ENCODE peak calls at places on chromosomes 4 and X, in six cellular contexts. One of them, this sample, is unnamed.

GRCh38 chr4:99965674-99966350 is 15.7 kb upstream of the H2AZ1 start:
- DNase-seq in transverse colon: no peak
- DNase-seq in astrocyte: no peak
- DNase-seq in HepG2: no peak
- DNase-seq in fibroblast of pulmonary artery: no peak
- DNase-seq in right lobe of liver: no peak
- DNase-seq in this sample: no peak

GRCh38 chr4:101037938-101038413 is 309.4 kb downstream of the PPP3CA start:
- DNase-seq in transverse colon: no peak
- DNase-seq in astrocyte: no peak
- DNase-seq in HepG2: no peak
- DNase-seq in fibroblast of pulmonary artery: no peak
- DNase-seq in right lobe of liver: no peak
- DNase-seq in this sample: no peak

GRCh38 chrX:154056739-154057367 is 37.2 kb upstream of the IRAK1 start:
- DNase-seq in transverse colon: peak
- DNase-seq in astrocyte: no peak
- DNase-seq in HepG2: peak
- DNase-seq in fibroblast of pulmonary artery: peak
- DNase-seq in right lobe of liver: peak
- DNase-seq in this sample: peak

GRCh38 chr4:104486702-104487101 is 8.0 kb downstream of the CXXC4 start:
- DNase-seq in transverse colon: no peak
- DNase-seq in astrocyte: no peak
- DNase-seq in HepG2: no peak
- DNase-seq in fibroblast of pulmonary artery: no peak
- DNase-seq in right lobe of liver: no peak
- DNase-seq in this sample: no peak

GRCh38 chr4:105280338-105280809 is 133.7 kb downstream of the TET2 start:
- DNase-seq in transverse colon: no peak
- DNase-seq in astrocyte: peak
- DNase-seq in HepG2: no peak
- DNase-seq in fibroblast of pulmonary artery: peak
- DNase-seq in right lobe of liver: no peak
- DNase-seq in this sample: peak

GRCh38 chr4:66606908-66607307 is 936.6 kb upstream of the EPHA5 start:
- DNase-seq in transverse colon: no peak
- DNase-seq in astrocyte: no peak
- DNase-seq in HepG2: no peak
- DNase-seq in fibroblast of pulmonary artery: no peak
- DNase-seq in right lobe of liver: no peak
- DNase-seq in this sample: no peak

GRCh38 chr4:13988347-13989265 is 361.1 kb upstream of the BOD1L1 start:
- DNase-seq in transverse colon: no peak
- DNase-seq in astrocyte: peak
- DNase-seq in HepG2: no peak
- DNase-seq in fibroblast of pulmonary artery: peak
- DNase-seq in right lobe of liver: no peak
- DNase-seq in this sample: peak

GRCh38 chr4:138138774-138139173 is 103.4 kb downstream of the SLC7A11 start:
- DNase-seq in transverse colon: no peak
- DNase-seq in astrocyte: no peak
- DNase-seq in HepG2: no peak
- DNase-seq in fibroblast of pulmonary artery: no peak
- DNase-seq in right lobe of liver: no peak
- DNase-seq in this sample: no peak

GRCh38 chr4:52376107-52376704 is 282.9 kb downstream of the USP46 start:
- DNase-seq in transverse colon: no peak
- DNase-seq in astrocyte: peak
- DNase-seq in HepG2: peak
- DNase-seq in fibroblast of pulmonary artery: peak
- DNase-seq in right lobe of liver: no peak
- DNase-seq in this sample: peak
- TF ChIP-seq CTCF in transverse colon: peak
- TF ChIP-seq CTCF in astrocyte: peak
- TF ChIP-seq CTCF in HepG2: peak
- TF ChIP-seq CTCF in fibroblast of pulmonary artery: peak
- TF ChIP-seq CTCF in right lobe of liver: peak
- TF ChIP-seq CTCF in this sample: peak

GRCh38 chr4:40199179-40199670 is 2.4 kb downstream of the RHOH start:
- DNase-seq in transverse colon: no peak
- DNase-seq in astrocyte: no peak
- DNase-seq in HepG2: no peak
- DNase-seq in fibroblast of pulmonary artery: no peak
- DNase-seq in right lobe of liver: no peak
- DNase-seq in this sample: no peak
- H3K4me3 ChIP-seq in transverse colon: peak
- H3K4me3 ChIP-seq in astrocyte: no peak
- H3K4me3 ChIP-seq in HepG2: no peak
- H3K4me3 ChIP-seq in fibroblast of pulmonary artery: no peak
- H3K4me3 ChIP-seq in right lobe of liver: no peak
- H3K4me3 ChIP-seq in this sample: no peak

DNA sequence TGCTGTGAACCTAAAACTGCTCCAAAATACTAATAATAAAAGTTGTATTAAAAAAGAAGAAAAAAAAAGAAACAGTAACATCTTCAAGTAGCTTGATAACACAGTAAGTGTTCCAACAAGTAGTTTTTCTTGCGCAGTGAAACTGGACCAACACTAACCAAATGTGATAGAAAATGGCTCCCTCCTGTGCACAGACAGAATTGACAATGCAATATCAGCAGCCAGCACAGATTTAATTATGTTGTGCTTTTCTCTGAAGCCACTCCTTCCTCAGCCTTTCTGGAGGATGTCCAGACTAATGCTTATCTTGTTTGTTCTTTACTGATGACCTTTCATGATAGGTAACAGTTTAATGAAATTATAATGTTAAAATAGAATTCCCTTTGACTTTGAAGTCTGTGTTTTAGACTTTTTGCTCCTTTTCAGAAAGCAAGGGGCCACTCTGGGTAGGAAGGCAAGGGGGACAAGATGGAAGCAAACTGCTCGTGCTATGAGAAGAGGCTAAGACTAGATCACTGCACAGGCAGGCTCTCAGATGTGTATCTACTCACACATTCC is 147.1 kb upstream of the RPL34 start:
- DNase-seq in transverse colon: no peak
- DNase-seq in astrocyte: no peak
- DNase-seq in HepG2: no peak
- DNase-seq in fibroblast of pulmonary artery: no peak
- DNase-seq in right lobe of liver: no peak
- DNase-seq in this sample: peak
- TF ChIP-seq CTCF in transverse colon: no peak
- TF ChIP-seq CTCF in astrocyte: no peak
- TF ChIP-seq CTCF in HepG2: no peak
- TF ChIP-seq CTCF in fibroblast of pulmonary artery: no peak
- TF ChIP-seq CTCF in right lobe of liver: no peak
- TF ChIP-seq CTCF in this sample: no peak

GRCh38 chr4:182063651-182064050 is 179.6 kb upstream of the TENM3 start:
- DNase-seq in transverse colon: no peak
- DNase-seq in astrocyte: no peak
- DNase-seq in HepG2: no peak
- DNase-seq in fibroblast of pulmonary artery: no peak
- DNase-seq in right lobe of liver: no peak
- DNase-seq in this sample: no peak
- H3K4me3 ChIP-seq in transverse colon: no peak
- H3K4me3 ChIP-seq in astrocyte: no peak
- H3K4me3 ChIP-seq in HepG2: no peak
- H3K4me3 ChIP-seq in fibroblast of pulmonary artery: no peak
- H3K4me3 ChIP-seq in right lobe of liver: no peak
- H3K4me3 ChIP-seq in this sample: no peak

GRCh38 chr4:127965803-127966175 is 583 bp downstream of the ABHD18 start:
- DNase-seq in transverse colon: peak
- DNase-seq in astrocyte: peak
- DNase-seq in HepG2: peak
- DNase-seq in fibroblast of pulmonary artery: peak
- DNase-seq in right lobe of liver: no peak
- DNase-seq in this sample: peak

GRCh38 chr4:127967141-127967775 is 2.1 kb downstream of the ABHD18 start:
- DNase-seq in transverse colon: no peak
- DNase-seq in astrocyte: no peak
- DNase-seq in HepG2: peak
- DNase-seq in fibroblast of pulmonary artery: peak
- DNase-seq in right lobe of liver: no peak
- DNase-seq in this sample: no peak

GRCh38 chr4:127968565-127968964 is 3.4 kb downstream of the ABHD18 start:
- DNase-seq in transverse colon: no peak
- DNase-seq in astrocyte: no peak
- DNase-seq in HepG2: no peak
- DNase-seq in fibroblast of pulmonary artery: no peak
- DNase-seq in right lobe of liver: no peak
- DNase-seq in this sample: no peak

GRCh38 chr4:127959794-127960193 is 5.2 kb downstream of the MFSD8 start:
- DNase-seq in transverse colon: no peak
- DNase-seq in astrocyte: no peak
- DNase-seq in HepG2: no peak
- DNase-seq in fibroblast of pulmonary artery: no peak
- DNase-seq in right lobe of liver: no peak
- DNase-seq in this sample: no peak

GRCh38 chr4:127965062-127965802 is at the start of the genes ABHD18 and MFSD8:
- DNase-seq in transverse colon: peak
- DNase-seq in astrocyte: peak
- DNase-seq in HepG2: peak
- DNase-seq in fibroblast of pulmonary artery: peak
- DNase-seq in right lobe of liver: peak
- DNase-seq in this sample: peak
- TF ChIP-seq CTCF in transverse colon: peak
- TF ChIP-seq CTCF in astrocyte: peak
- TF ChIP-seq CTCF in HepG2: peak
- TF ChIP-seq CTCF in fibroblast of pulmonary artery: peak
- TF ChIP-seq CTCF in right lobe of liver: peak
- TF ChIP-seq CTCF in this sample: peak

This sample was measured in bronchial epithelial cell.